ENCODE peak calls at places on chromosomes 6 and 20, in four cellular contexts. X is SK-N-SH, P is IMR-90, R is GM12878. U is an unnamed sample.

GRCh38 chr6:15818491-15818890 is 155.7 kb upstream of the DTNBP1 start:
- DNase-seq in X (no peak), P (no peak), R (no peak), U (no peak)

GRCh38 chr6:87393026-87393622 is 14.6 kb upstream of the CFAP206 start:
- DNase-seq in R (no peak), P (peak; percentile 70), X (peak; percentile 50), U (peak; percentile 42)

GRCh38 chr6:44176935-44177509 is 18.4 kb downstream of the CAPN11 start:
- DNase-seq in X (no peak), R (peak; percentile 41), P (no peak), U (no peak)

GRCh38 chr6:90610671-90611542 is 24.0 kb upstream of the MAP3K7 start:
- DNase-seq in R (no peak), X (peak; percentile 59), P (peak; percentile 4), U (peak; percentile 37)

GRCh38 chr20:53683506-53683905 is 89.9 kb upstream of the ZNF217 start:
- DNase-seq in X (no peak), R (no peak), P (no peak), U (no peak)

GRCh38 chr20:13008761-13009681 is at the start of gene SPTLC3:
- DNase-seq in R (no peak), X (no peak), P (peak; percentile 36), U (no peak)

GRCh38 chr6:137928286-137928685 is 61.2 kb downstream of the TNFAIP3 start:
- DNase-seq in X (no peak), R (no peak), P (no peak), U (no peak)

GRCh38 chr6:134937426-134937825 is 12.5 kb downstream of the ALDH8A1 start:
- DNase-seq in P (peak; percentile 22), X (no peak), R (no peak), U (no peak)

GRCh38 chr6:160519603-160520042 is 144.5 kb downstream of the LPA start:
- DNase-seq in P (no peak), X (no peak), R (no peak), U (peak; percentile 15)

GRCh38 chr6:160523223-160523622 is 140.9 kb downstream of the LPA start:
- DNase-seq in X (no peak), P (no peak), R (no peak), U (no peak)

GRCh38 chr6:160519133-160519532 is 144.9 kb downstream of the LPA start:
- DNase-seq in X (no peak), R (no peak), P (no peak), U (no peak)

GRCh38 chr6:160520043-160520904 is 143.8 kb downstream of the LPA start:
- DNase-seq in P (peak; percentile 34), R (no peak), X (peak; percentile 79), U (peak; percentile 86)
- H2AFZ ChIP-seq in P (peak overlapping the region; percentile 97), R (peak overlapping the region; percentile 88), X (peak overlapping the region; percentile 95), U (peak overlapping the region; percentile 98)

GRCh38 chr20:45459606-45460005 is 9.9 kb upstream of the WFDC2 start:
- DNase-seq in X (peak; percentile 30), P (peak; percentile 3), R (no peak), U (peak; percentile 48)
- TF ChIP-seq RCOR1 in X (no peak), P (no peak), R (no peak), U (no peak)

DNA sequence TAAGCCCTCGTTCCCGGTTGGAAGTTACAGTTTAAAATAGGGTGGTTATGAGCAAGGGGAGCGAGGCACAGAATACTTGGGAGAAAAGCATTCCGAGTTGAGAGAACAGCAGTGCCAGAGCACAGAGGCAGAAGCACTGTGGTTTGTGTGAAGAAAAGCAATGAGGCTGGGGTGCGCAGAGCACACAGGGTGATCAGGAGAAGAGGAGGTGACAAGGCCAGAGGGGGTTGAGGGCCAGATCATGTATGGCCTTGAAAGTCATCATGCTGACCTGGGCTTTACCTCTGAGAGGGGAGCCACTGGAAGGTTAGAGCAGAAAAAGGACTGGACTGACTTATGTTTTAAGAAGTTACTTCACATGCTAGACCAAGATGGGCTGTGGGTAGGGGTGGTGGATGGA is 3.5 kb upstream of the BTN3A2 start:
- DNase-seq in P (no peak), R (no peak), X (no peak), U (no peak)
- H2AFZ ChIP-seq in P (no peak overlapping the region), R (no peak overlapping the region), X (no peak overlapping the region), U (peak overlapping the region; percentile 58)

GRCh38 chr20:51359947-51360346 is 182.6 kb downstream of the NFATC2 start:
- DNase-seq in X (no peak), P (no peak), R (no peak), U (no peak)

GRCh38 chr20:51362254-51362653 is 180.3 kb downstream of the NFATC2 start:
- DNase-seq in P (no peak), R (no peak), X (no peak), U (no peak)

GRCh38 chr20:51359401-51359800 is 183.1 kb downstream of the NFATC2 start:
- DNase-seq in R (no peak), P (no peak), X (no peak), U (no peak)

GRCh38 chr20:51361258-51361657 is 181.3 kb downstream of the NFATC2 start:
- DNase-seq in X (no peak), R (no peak), P (no peak), U (no peak)

GRCh38 chr20:51360451-51361230 is 181.9 kb downstream of the NFATC2 start:
- DNase-seq in X (no peak), P (peak; percentile 100), R (no peak), U (no peak)
- TF ChIP-seq RCOR1 in X (no peak), P (peak; percentile 99), R (no peak), U (no peak)

GRCh38 chr6:26472549-26473245 is 14.9 kb downstream of the BTN2A1 start:
- DNase-seq in R (no peak), X (no peak), P (no peak), U (no peak)
- H2AFZ ChIP-seq in R (peak overlapping the region; percentile 59), X (peak overlapping the region; percentile 87), P (no peak overlapping the region), U (peak overlapping the region; percentile 95)

DNA sequence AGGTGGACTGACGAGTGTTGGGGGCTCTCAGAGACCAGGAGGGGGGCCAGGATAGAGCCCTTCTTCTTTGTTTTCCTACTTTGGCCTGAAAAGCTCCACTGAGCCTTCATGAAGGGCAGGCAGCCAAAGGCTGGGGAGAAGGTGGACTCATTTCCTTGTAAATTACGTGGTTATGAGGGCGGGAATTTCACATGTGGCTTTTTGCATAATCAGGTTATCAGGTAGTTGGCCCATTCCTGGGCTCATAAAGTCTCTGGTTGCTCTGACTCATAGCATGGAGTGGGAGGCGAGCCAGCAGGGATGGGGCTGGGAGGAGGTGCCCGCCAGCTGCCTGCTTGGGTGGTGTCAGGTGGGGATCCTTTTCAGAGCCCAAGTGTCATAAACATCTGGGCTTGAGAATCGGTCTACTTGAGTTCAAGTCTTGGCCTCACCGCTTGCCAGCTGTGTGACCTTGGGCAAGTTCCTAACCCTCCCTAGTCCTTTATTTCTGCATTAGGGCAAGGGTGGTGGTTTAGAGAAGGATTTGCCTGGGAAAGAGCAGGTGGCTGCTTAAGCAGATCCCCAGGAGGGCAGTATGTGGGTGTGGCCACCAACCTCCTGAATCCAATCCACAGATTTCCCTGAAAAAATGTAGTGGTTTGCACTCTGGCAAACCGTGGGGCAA is 26.5 kb upstream of the RNF24 start:
- DNase-seq in R (no peak), X (no peak), P (peak; percentile 89), U (peak; percentile 73)
- TF ChIP-seq RCOR1 in R (no peak), X (no peak), P (no peak), U (peak; percentile 27)

DNA sequence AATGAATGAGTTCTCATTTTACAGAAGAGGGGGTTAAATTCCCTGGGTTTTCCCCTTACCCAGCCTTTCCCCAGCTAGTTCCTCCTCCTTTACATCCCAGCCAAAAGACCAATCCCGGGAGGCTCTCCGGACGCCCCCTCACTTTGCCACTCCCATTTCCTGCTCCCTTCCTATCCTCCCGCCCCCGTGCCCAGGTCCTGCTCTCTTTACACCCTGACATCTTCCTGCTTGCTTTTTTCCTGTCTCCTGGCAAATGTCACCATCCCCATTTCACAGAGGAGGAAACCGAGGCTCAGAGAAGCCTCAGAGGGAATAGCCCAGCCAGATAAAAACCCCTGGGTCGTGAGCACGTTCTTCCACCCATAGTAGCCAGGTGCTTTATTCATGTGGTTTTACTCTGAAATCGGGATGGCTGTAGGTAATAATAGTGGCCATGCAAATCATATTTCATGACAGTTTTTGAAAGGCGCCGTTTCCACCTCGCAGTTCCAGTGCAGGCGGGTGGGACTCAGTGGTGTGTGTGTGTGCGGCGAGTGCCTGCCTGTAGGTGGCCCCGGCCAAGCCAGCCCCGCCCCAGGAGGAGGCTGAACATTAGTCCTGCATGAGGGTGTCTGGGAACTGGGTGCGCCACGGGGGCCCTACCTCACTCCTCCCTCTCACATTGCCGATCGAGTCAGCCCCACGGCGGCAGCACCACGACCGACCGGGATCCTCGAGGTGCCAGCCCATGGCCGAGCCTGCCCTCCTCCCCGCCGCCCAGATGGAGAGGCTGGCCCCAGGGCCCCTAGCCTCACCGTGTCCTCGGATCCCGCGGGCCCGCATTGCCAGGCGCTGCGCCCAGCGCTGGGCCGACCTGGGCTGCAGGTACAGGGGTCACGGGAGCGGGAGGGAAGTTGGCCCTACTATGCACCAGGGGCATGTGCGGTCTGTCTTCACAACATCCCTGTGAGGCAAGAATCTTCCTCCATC is at the start of gene ARHGAP40:
- DNase-seq in X (peak; percentile 61), R (no peak), P (no peak), U (peak; percentile 46)
- H2AFZ ChIP-seq in X (peak within 1 kb of the TSS; percentile 8), R (no peak within 1 kb of the TSS), P (peak within 1 kb of the TSS; percentile 75), U (peak within 1 kb of the TSS; percentile 59)

GRCh38 chr6:40344566-40345185 is 242.5 kb downstream of the LRFN2 start:
- DNase-seq in P (no peak), X (peak; percentile 24), R (no peak), U (no peak)

GRCh38 chr6:40343318-40343886 is 243.8 kb downstream of the LRFN2 start:
- DNase-seq in R (no peak), P (no peak), X (peak; percentile 4), U (no peak)

GRCh38 chr6:40342674-40343230 is 244.4 kb downstream of the LRFN2 start:
- DNase-seq in X (no peak), P (no peak), R (no peak), U (no peak)

GRCh38 chr6:40346241-40346640 is 240.9 kb downstream of the LRFN2 start:
- DNase-seq in P (no peak), X (no peak), R (no peak), U (no peak)

DNA sequence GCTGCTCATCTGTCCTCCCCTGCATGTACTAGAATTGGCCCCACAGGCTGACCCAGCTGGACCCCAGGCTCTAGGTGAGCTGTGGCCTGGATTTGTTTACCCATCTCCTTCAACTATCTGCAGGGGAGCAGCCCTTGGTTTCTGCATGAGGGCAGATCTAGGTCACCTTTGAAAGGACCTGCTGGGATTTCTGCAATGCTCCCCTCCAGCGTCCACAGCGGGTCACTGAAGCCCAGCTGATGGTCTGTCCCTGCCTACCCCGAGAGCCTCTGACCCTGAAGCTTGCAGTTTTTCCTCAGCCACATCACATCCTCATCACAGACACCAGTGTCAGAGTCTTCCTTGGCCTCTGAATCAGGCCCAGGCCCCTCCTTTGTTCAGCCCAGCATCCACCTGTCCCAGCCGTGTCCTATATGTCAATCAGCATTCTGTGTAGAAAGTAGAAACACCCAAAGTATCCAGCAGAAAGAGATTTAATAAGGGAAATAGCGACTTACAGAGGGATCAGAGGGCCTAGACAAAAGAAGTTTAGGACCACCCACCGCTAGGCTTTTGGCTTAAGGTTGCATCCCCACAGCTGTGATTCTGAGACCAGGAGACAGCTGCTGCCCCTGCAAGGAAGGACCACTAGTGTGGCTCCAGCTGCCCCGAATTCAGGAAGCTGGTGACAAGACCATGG is 243.1 kb downstream of the LRFN2 start:
- DNase-seq in P (no peak), X (peak; percentile 12), R (no peak), U (no peak)
- TF ChIP-seq RCOR1 in P (no peak), X (no peak), R (no peak), U (no peak)

U was measured in K562.